ENCODE peak calls at places on chromosomes 6 and 20, in seven cellular contexts. One of them, this sample, is unnamed.

GRCh38 chr6:71478834-71479541 is 190.4 kb downstream of the OGFRL1 start:
- DNase-seq in Calu3: no peak
- DNase-seq in astrocyte of the spinal cord: peak
- DNase-seq in fibroblast of pulmonary artery: peak
- DNase-seq in stimulated activated CD8-positive, alpha-beta memory T cell treated with anti-CD3 and anti-CD28 coated beads, Interleukin-7, amount 100 ng/mL, for 1 hour: no peak
- DNase-seq in uterus: no peak
- DNase-seq in effector memory CD4-positive, alpha-beta T cell: no peak
- DNase-seq in this sample: peak

GRCh38 chr20:24685736-24686135 is 216.3 kb downstream of the SYNDIG1 start:
- DNase-seq in Calu3: no peak
- DNase-seq in astrocyte of the spinal cord: no peak
- DNase-seq in fibroblast of pulmonary artery: no peak
- DNase-seq in stimulated activated CD8-positive, alpha-beta memory T cell treated with anti-CD3 and anti-CD28 coated beads, Interleukin-7, amount 100 ng/mL, for 1 hour: no peak
- DNase-seq in uterus: no peak
- DNase-seq in effector memory CD4-positive, alpha-beta T cell: no peak
- DNase-seq in this sample: no peak

GRCh38 chr6:63418741-63419140 is 99.0 kb upstream of the LGSN start:
- DNase-seq in Calu3: no peak
- DNase-seq in astrocyte of the spinal cord: no peak
- DNase-seq in fibroblast of pulmonary artery: no peak
- DNase-seq in stimulated activated CD8-positive, alpha-beta memory T cell treated with anti-CD3 and anti-CD28 coated beads, Interleukin-7, amount 100 ng/mL, for 1 hour: no peak
- DNase-seq in uterus: no peak
- DNase-seq in effector memory CD4-positive, alpha-beta T cell: no peak
- DNase-seq in this sample: peak

GRCh38 chr6:57089265-57089664 is 723 bp upstream of the ZNF451 start:
- DNase-seq in Calu3: no peak
- DNase-seq in astrocyte of the spinal cord: no peak
- DNase-seq in fibroblast of pulmonary artery: no peak
- DNase-seq in stimulated activated CD8-positive, alpha-beta memory T cell treated with anti-CD3 and anti-CD28 coated beads, Interleukin-7, amount 100 ng/mL, for 1 hour: no peak
- DNase-seq in uterus: no peak
- DNase-seq in effector memory CD4-positive, alpha-beta T cell: no peak
- DNase-seq in this sample: no peak

GRCh38 chr6:37222125-37222967 is 35.2 kb upstream of the TBC1D22B start:
- DNase-seq in Calu3: peak
- DNase-seq in astrocyte of the spinal cord: peak
- DNase-seq in fibroblast of pulmonary artery: peak
- DNase-seq in stimulated activated CD8-positive, alpha-beta memory T cell treated with anti-CD3 and anti-CD28 coated beads, Interleukin-7, amount 100 ng/mL, for 1 hour: no peak
- DNase-seq in uterus: peak
- DNase-seq in effector memory CD4-positive, alpha-beta T cell: peak
- DNase-seq in this sample: peak

GRCh38 chr20:51800132-51800721 is 2.1 kb downstream of the SALL4 start:
- DNase-seq in Calu3: peak
- DNase-seq in astrocyte of the spinal cord: peak
- DNase-seq in fibroblast of pulmonary artery: peak
- DNase-seq in stimulated activated CD8-positive, alpha-beta memory T cell treated with anti-CD3 and anti-CD28 coated beads, Interleukin-7, amount 100 ng/mL, for 1 hour: peak
- DNase-seq in uterus: peak
- DNase-seq in effector memory CD4-positive, alpha-beta T cell: no peak
- DNase-seq in this sample: no peak

GRCh38 chr6:16711551-16712249 is 49.6 kb downstream of the ATXN1 start:
- DNase-seq in Calu3: peak
- DNase-seq in astrocyte of the spinal cord: no peak
- DNase-seq in fibroblast of pulmonary artery: no peak
- DNase-seq in stimulated activated CD8-positive, alpha-beta memory T cell treated with anti-CD3 and anti-CD28 coated beads, Interleukin-7, amount 100 ng/mL, for 1 hour: no peak
- DNase-seq in uterus: no peak
- DNase-seq in effector memory CD4-positive, alpha-beta T cell: peak
- DNase-seq in this sample: no peak

GRCh38 chr6:159104931-159105330 is 60.1 kb upstream of the TAGAP start:
- DNase-seq in Calu3: no peak
- DNase-seq in astrocyte of the spinal cord: no peak
- DNase-seq in fibroblast of pulmonary artery: no peak
- DNase-seq in stimulated activated CD8-positive, alpha-beta memory T cell treated with anti-CD3 and anti-CD28 coated beads, Interleukin-7, amount 100 ng/mL, for 1 hour: no peak
- DNase-seq in uterus: no peak
- DNase-seq in effector memory CD4-positive, alpha-beta T cell: no peak
- DNase-seq in this sample: no peak

GRCh38 chr6:97067045-97067444 is 142.5 kb downstream of the KLHL32 start:
- DNase-seq in Calu3: no peak
- DNase-seq in astrocyte of the spinal cord: no peak
- DNase-seq in fibroblast of pulmonary artery: no peak
- DNase-seq in stimulated activated CD8-positive, alpha-beta memory T cell treated with anti-CD3 and anti-CD28 coated beads, Interleukin-7, amount 100 ng/mL, for 1 hour: no peak
- DNase-seq in uterus: no peak
- DNase-seq in effector memory CD4-positive, alpha-beta T cell: no peak
- DNase-seq in this sample: no peak

GRCh38 chr6:125790403-125791150 is at the start of gene NCOA7:
- DNase-seq in Calu3: peak
- DNase-seq in astrocyte of the spinal cord: peak
- DNase-seq in fibroblast of pulmonary artery: peak
- DNase-seq in stimulated activated CD8-positive, alpha-beta memory T cell treated with anti-CD3 and anti-CD28 coated beads, Interleukin-7, amount 100 ng/mL, for 1 hour: peak
- DNase-seq in uterus: peak
- DNase-seq in effector memory CD4-positive, alpha-beta T cell: peak
- DNase-seq in this sample: peak

GRCh38 chr6:38020593-38020992 is 201.1 kb downstream of the ZFAND3 start:
- DNase-seq in Calu3: no peak
- DNase-seq in astrocyte of the spinal cord: no peak
- DNase-seq in fibroblast of pulmonary artery: no peak
- DNase-seq in stimulated activated CD8-positive, alpha-beta memory T cell treated with anti-CD3 and anti-CD28 coated beads, Interleukin-7, amount 100 ng/mL, for 1 hour: no peak
- DNase-seq in uterus: no peak
- DNase-seq in effector memory CD4-positive, alpha-beta T cell: no peak
- DNase-seq in this sample: no peak

GRCh38 chr6:79630883-79631799 is at the start of gene SH3BGRL2:
- DNase-seq in Calu3: peak
- DNase-seq in astrocyte of the spinal cord: peak
- DNase-seq in fibroblast of pulmonary artery: peak
- DNase-seq in stimulated activated CD8-positive, alpha-beta memory T cell treated with anti-CD3 and anti-CD28 coated beads, Interleukin-7, amount 100 ng/mL, for 1 hour: no peak
- DNase-seq in uterus: peak
- DNase-seq in effector memory CD4-positive, alpha-beta T cell: no peak
- DNase-seq in this sample: peak

GRCh38 chr6:43491750-43492661 is 14.6 kb downstream of the TJAP1 start:
- DNase-seq in Calu3: peak
- DNase-seq in astrocyte of the spinal cord: peak
- DNase-seq in fibroblast of pulmonary artery: peak
- DNase-seq in stimulated activated CD8-positive, alpha-beta memory T cell treated with anti-CD3 and anti-CD28 coated beads, Interleukin-7, amount 100 ng/mL, for 1 hour: no peak
- DNase-seq in uterus: peak
- DNase-seq in effector memory CD4-positive, alpha-beta T cell: no peak
- DNase-seq in this sample: no peak

GRCh38 chr20:5822569-5822968 is 72.4 kb downstream of the SHLD1 start:
- DNase-seq in Calu3: no peak
- DNase-seq in astrocyte of the spinal cord: no peak
- DNase-seq in fibroblast of pulmonary artery: no peak
- DNase-seq in stimulated activated CD8-positive, alpha-beta memory T cell treated with anti-CD3 and anti-CD28 coated beads, Interleukin-7, amount 100 ng/mL, for 1 hour: no peak
- DNase-seq in uterus: no peak
- DNase-seq in effector memory CD4-positive, alpha-beta T cell: no peak
- DNase-seq in this sample: peak

GRCh38 chr6:158185729-158186456 is 17.7 kb downstream of the GTF2H5 start:
- DNase-seq in Calu3: no peak
- DNase-seq in astrocyte of the spinal cord: peak
- DNase-seq in fibroblast of pulmonary artery: peak
- DNase-seq in stimulated activated CD8-positive, alpha-beta memory T cell treated with anti-CD3 and anti-CD28 coated beads, Interleukin-7, amount 100 ng/mL, for 1 hour: no peak
- DNase-seq in uterus: no peak
- DNase-seq in effector memory CD4-positive, alpha-beta T cell: no peak
- DNase-seq in this sample: peak

GRCh38 chr6:160247457-160247883 is 11.2 kb downstream of the SLC22A2 start:
- DNase-seq in Calu3: no peak
- DNase-seq in astrocyte of the spinal cord: no peak
- DNase-seq in fibroblast of pulmonary artery: peak
- DNase-seq in stimulated activated CD8-positive, alpha-beta memory T cell treated with anti-CD3 and anti-CD28 coated beads, Interleukin-7, amount 100 ng/mL, for 1 hour: no peak
- DNase-seq in uterus: no peak
- DNase-seq in effector memory CD4-positive, alpha-beta T cell: no peak
- DNase-seq in this sample: no peak

GRCh38 chr6:73898599-73898998 is 202.6 kb downstream of the CD109 start:
- DNase-seq in Calu3: no peak
- DNase-seq in astrocyte of the spinal cord: no peak
- DNase-seq in fibroblast of pulmonary artery: peak
- DNase-seq in stimulated activated CD8-positive, alpha-beta memory T cell treated with anti-CD3 and anti-CD28 coated beads, Interleukin-7, amount 100 ng/mL, for 1 hour: no peak
- DNase-seq in uterus: no peak
- DNase-seq in effector memory CD4-positive, alpha-beta T cell: no peak
- DNase-seq in this sample: no peak

GRCh38 chr6:154236646-154237236 is 119.9 kb downstream of the IPCEF1 start:
- DNase-seq in Calu3: no peak
- DNase-seq in astrocyte of the spinal cord: no peak
- DNase-seq in fibroblast of pulmonary artery: no peak
- DNase-seq in stimulated activated CD8-positive, alpha-beta memory T cell treated with anti-CD3 and anti-CD28 coated beads, Interleukin-7, amount 100 ng/mL, for 1 hour: no peak
- DNase-seq in uterus: no peak
- DNase-seq in effector memory CD4-positive, alpha-beta T cell: no peak
- DNase-seq in this sample: no peak

GRCh38 chr6:144478487-144478886 is 193.4 kb downstream of the UTRN start:
- DNase-seq in Calu3: no peak
- DNase-seq in astrocyte of the spinal cord: no peak
- DNase-seq in fibroblast of pulmonary artery: no peak
- DNase-seq in stimulated activated CD8-positive, alpha-beta memory T cell treated with anti-CD3 and anti-CD28 coated beads, Interleukin-7, amount 100 ng/mL, for 1 hour: no peak
- DNase-seq in uterus: peak
- DNase-seq in effector memory CD4-positive, alpha-beta T cell: no peak
- DNase-seq in this sample: no peak

GRCh38 chr6:28729501-28730402 is 194.0 kb downstream of the TRIM27 start:
- DNase-seq in Calu3: no peak
- DNase-seq in astrocyte of the spinal cord: no peak
- DNase-seq in fibroblast of pulmonary artery: peak
- DNase-seq in stimulated activated CD8-positive, alpha-beta memory T cell treated with anti-CD3 and anti-CD28 coated beads, Interleukin-7, amount 100 ng/mL, for 1 hour: no peak
- DNase-seq in uterus: no peak
- DNase-seq in effector memory CD4-positive, alpha-beta T cell: no peak
- DNase-seq in this sample: no peak

GRCh38 chr20:17520583-17520982 is 10.6 kb downstream of the BFSP1 start:
- DNase-seq in Calu3: no peak
- DNase-seq in astrocyte of the spinal cord: no peak
- DNase-seq in fibroblast of pulmonary artery: peak
- DNase-seq in stimulated activated CD8-positive, alpha-beta memory T cell treated with anti-CD3 and anti-CD28 coated beads, Interleukin-7, amount 100 ng/mL, for 1 hour: no peak
- DNase-seq in uterus: no peak
- DNase-seq in effector memory CD4-positive, alpha-beta T cell: no peak
- DNase-seq in this sample: no peak